ENCODE peak calls at places on chromosomes 12 and 14, in ten cellular contexts. T, U, G, N, Z, L, S, C, E and Y are unnamed samples.

GRCh38 chr14:29215853-29216252 is 449.3 kb downstream of the FOXG1 start:
- DNase-seq in T (no peak), U (no peak), G (peak), N (no peak), Z (no peak), L (no peak), S (no peak), C (peak), E (no peak), Y (no peak)

GRCh38 chr14:68283378-68284123 is 464.0 kb downstream of the RAD51B start:
- DNase-seq in T (no peak), U (peak), G (no peak), N (no peak), Z (peak), L (peak), S (no peak), C (no peak), E (peak), Y (no peak)

GRCh38 chr14:35558680-35559079 is 24.7 kb downstream of the INSM2 start:
- DNase-seq in T (no peak), U (no peak), G (no peak), N (peak), Z (no peak), L (no peak), S (peak), C (no peak), E (no peak), Y (peak)

GRCh38 chr12:57430117-57430930 is 519 bp downstream of the R3HDM2 start:
- DNase-seq in T (peak), U (peak), G (no peak), N (no peak), Z (peak), L (no peak), S (peak), C (no peak), E (peak), Y (no peak)

GRCh38 chr14:75279739-75280447 is 1.3 kb downstream of the FOS start:
- DNase-seq in T (peak), U (no peak), G (no peak), N (peak), Z (peak), L (no peak), S (peak), C (no peak), E (peak), Y (no peak)

GRCh38 chr14:105292810-105293711 is 7.7 kb downstream of the BRF1 start:
- DNase-seq in T (no peak), U (no peak), G (no peak), N (no peak), Z (peak), L (no peak), S (no peak), C (no peak), E (no peak), Y (no peak)

GRCh38 chr14:34536951-34537676 is 2.4 kb downstream of the EAPP start:
- DNase-seq in T (no peak), U (no peak), G (peak), N (no peak), Z (no peak), L (no peak), S (no peak), C (no peak), E (no peak), Y (no peak)

GRCh38 chr12:77232045-77232444 is 166.7 kb upstream of the E2F7 start:
- DNase-seq in T (no peak), U (no peak), G (peak), N (no peak), Z (no peak), L (no peak), S (no peak), C (no peak), E (no peak), Y (no peak)

GRCh38 chr12:31772685-31773222 is 43.9 kb upstream of the AMN1 start:
- DNase-seq in T (no peak), U (no peak), G (no peak), N (no peak), Z (no peak), L (no peak), S (peak), C (no peak), E (no peak), Y (peak)

GRCh38 chr12:62268956-62269355 is 8.8 kb downstream of the USP15 start:
- DNase-seq in T (no peak), U (no peak), G (peak), N (no peak), Z (no peak), L (no peak), S (no peak), C (no peak), E (no peak), Y (no peak)

GRCh38 chr14:96072076-96072475 is 32.9 kb downstream of the C14orf132 start:
- DNase-seq in T (no peak), U (no peak), G (no peak), N (no peak), Z (no peak), L (no peak), S (no peak), C (no peak), E (no peak), Y (no peak)

GRCh38 chr12:132397152-132397933 is 68.0 kb upstream of the GALNT9 start:
- DNase-seq in T (no peak), U (no peak), G (no peak), N (no peak), Z (peak), L (no peak), S (no peak), C (no peak), E (no peak), Y (no peak)

GRCh38 chr12:20044836-20045235 is 323.5 kb upstream of the PDE3A start:
- DNase-seq in T (no peak), U (no peak), G (no peak), N (no peak), Z (no peak), L (no peak), S (no peak), C (no peak), E (no peak), Y (no peak)

GRCh38 chr14:103370087-103370486 is 15.1 kb upstream of the MARK3 start:
- DNase-seq in T (no peak), U (no peak), G (no peak), N (no peak), Z (no peak), L (no peak), S (no peak), C (no peak), E (no peak), Y (no peak)

GRCh38 chr12:101967506-101967905 is 90.1 kb downstream of the DRAM1 start:
- DNase-seq in T (no peak), U (no peak), G (no peak), N (no peak), Z (no peak), L (no peak), S (no peak), C (no peak), E (no peak), Y (no peak)

GRCh38 chr14:51938137-51938536 is 51.2 kb upstream of the RTRAF start:
- DNase-seq in T (no peak), U (no peak), G (no peak), N (no peak), Z (no peak), L (no peak), S (no peak), C (no peak), E (no peak), Y (no peak)

GRCh38 chr12:76685246-76685678 is 78.7 kb upstream of the ZDHHC17 start:
- DNase-seq in T (no peak), U (no peak), G (no peak), N (peak), Z (peak), L (no peak), S (peak), C (no peak), E (peak), Y (peak)

GRCh38 chr14:22391908-22392307 is 197.1 kb downstream of the DAD1 start:
- DNase-seq in T (peak), U (no peak), G (peak), N (peak), Z (peak), L (no peak), S (peak), C (peak), E (peak), Y (peak)

GRCh38 chr14:38208825-38209562 is 1.3 kb downstream of the SSTR1 start:
- DNase-seq in T (peak), U (no peak), G (peak), N (no peak), Z (peak), L (no peak), S (peak), C (no peak), E (peak), Y (peak)

GRCh38 chr12:50642755-50643154 is 121.1 kb upstream of the ATF1 start:
- DNase-seq in T (no peak), U (no peak), G (no peak), N (no peak), Z (no peak), L (no peak), S (peak), C (no peak), E (no peak), Y (no peak)

GRCh38 chr14:32593290-32593942 is 264.3 kb downstream of the AKAP6 start:
- DNase-seq in T (no peak), U (no peak), G (peak), N (no peak), Z (no peak), L (no peak), S (no peak), C (no peak), E (no peak), Y (no peak)

GRCh38 chr14:83085725-83086124 is 1552.1 kb upstream of the SEL1L start:
- DNase-seq in T (no peak), U (no peak), G (no peak), N (no peak), Z (no peak), L (no peak), S (no peak), C (no peak), E (no peak), Y (peak)

GRCh38 chr12:115384391-115384790 is 700.4 kb upstream of the TBX3 start:
- DNase-seq in T (no peak), U (no peak), G (peak), N (no peak), Z (no peak), L (no peak), S (no peak), C (no peak), E (no peak), Y (no peak)

GRCh38 chr12:52975820-52976573 is 27.1 kb downstream of the KRT18 start:
- DNase-seq in T (peak), U (no peak), G (peak), N (no peak), Z (peak), L (no peak), S (peak), C (no peak), E (no peak), Y (no peak)

GRCh38 chr12:96015672-96016071 is 19.5 kb upstream of the HAL start:
- DNase-seq in T (peak), U (no peak), G (peak), N (no peak), Z (peak), L (no peak), S (peak), C (peak), E (peak), Y (peak)

GRCh38 chr12:6871052-6871957 is 1.8 kb downstream of the SPSB2 start:
- DNase-seq in T (peak), U (no peak), G (peak), N (no peak), Z (no peak), L (no peak), S (peak), C (no peak), E (no peak), Y (no peak)